ENCODE peak calls at places on chromosomes 6 and 20, in seven cellular contexts. One of them, this sample, is unnamed. For H3K27me3, the result is how much of the 10 kb centered on the place peaks cover.

GRCh38 chr6:77466055-77467028 is 3.1 kb upstream of the HTR1B start:
- DNase-seq in mammary epithelial cell: peak
- DNase-seq in HCT116: no peak
- DNase-seq in dorsolateral prefrontal cortex: no peak
- DNase-seq in H9: peak
- DNase-seq in testis: peak
- DNase-seq in colonic mucosa: peak
- DNase-seq in this sample: no peak

GRCh38 chr6:26043389-26044139 is 43.7 kb upstream of the HFE start:
- DNase-seq in colonic mucosa: peak
- DNase-seq in mammary epithelial cell: peak
- DNase-seq in HCT116: no peak
- DNase-seq in testis: peak
- DNase-seq in dorsolateral prefrontal cortex: peak
- DNase-seq in H9: no peak
- DNase-seq in this sample: no peak

GRCh38 chr6:36052092-36052491 is 24.5 kb downstream of the MAPK14 start:
- DNase-seq in dorsolateral prefrontal cortex: no peak
- DNase-seq in H9: no peak
- DNase-seq in mammary epithelial cell: no peak
- DNase-seq in HCT116: no peak
- DNase-seq in colonic mucosa: no peak
- DNase-seq in testis: no peak
- DNase-seq in this sample: no peak

GRCh38 chr6:15158821-15159619 is 86.8 kb upstream of the JARID2 start:
- DNase-seq in H9: no peak
- DNase-seq in mammary epithelial cell: no peak
- DNase-seq in testis: no peak
- DNase-seq in colonic mucosa: no peak
- DNase-seq in HCT116: no peak
- DNase-seq in dorsolateral prefrontal cortex: no peak
- DNase-seq in this sample: no peak

GRCh38 chr6:37289931-37290330 is 32.0 kb upstream of the TMEM217 start:
- DNase-seq in testis: no peak
- DNase-seq in mammary epithelial cell: no peak
- DNase-seq in H9: no peak
- DNase-seq in dorsolateral prefrontal cortex: no peak
- DNase-seq in colonic mucosa: no peak
- DNase-seq in HCT116: no peak
- DNase-seq in this sample: no peak

GRCh38 chr6:151325075-151326050 is 66.0 kb downstream of the ZBTB2 start:
- DNase-seq in mammary epithelial cell: peak
- DNase-seq in HCT116: peak
- DNase-seq in dorsolateral prefrontal cortex: peak
- DNase-seq in testis: peak
- DNase-seq in colonic mucosa: peak
- DNase-seq in H9: peak
- DNase-seq in this sample: peak

GRCh38 chr6:149190228-149190831 is 127.2 kb upstream of the TAB2 start:
- DNase-seq in dorsolateral prefrontal cortex: no peak
- DNase-seq in colonic mucosa: peak
- DNase-seq in HCT116: no peak
- DNase-seq in H9: peak
- DNase-seq in testis: peak
- DNase-seq in mammary epithelial cell: peak
- DNase-seq in this sample: no peak

GRCh38 chr20:15475483-15475882 is 1097.8 kb downstream of the KIF16B start:
- DNase-seq in testis: peak
- DNase-seq in dorsolateral prefrontal cortex: no peak
- DNase-seq in colonic mucosa: peak
- DNase-seq in mammary epithelial cell: peak
- DNase-seq in H9: no peak
- DNase-seq in HCT116: no peak
- DNase-seq in this sample: no peak

GRCh38 chr6:28161410-28162079 is 19.9 kb downstream of the ZKSCAN8 start:
- DNase-seq in testis: peak
- DNase-seq in H9: peak
- DNase-seq in dorsolateral prefrontal cortex: peak
- DNase-seq in mammary epithelial cell: peak
- DNase-seq in HCT116: no peak
- DNase-seq in colonic mucosa: peak
- DNase-seq in this sample: no peak

GRCh38 chr6:100229512-100229911 is 235.2 kb downstream of the SIM1 start:
- DNase-seq in HCT116: no peak
- DNase-seq in H9: no peak
- DNase-seq in colonic mucosa: no peak
- DNase-seq in mammary epithelial cell: no peak
- DNase-seq in testis: no peak
- DNase-seq in dorsolateral prefrontal cortex: no peak
- DNase-seq in this sample: no peak

GRCh38 chr6:15533379-15534044 is 129.3 kb downstream of the DTNBP1 start:
- DNase-seq in mammary epithelial cell: no peak
- DNase-seq in dorsolateral prefrontal cortex: no peak
- DNase-seq in colonic mucosa: no peak
- DNase-seq in testis: no peak
- DNase-seq in HCT116: no peak
- DNase-seq in H9: peak
- DNase-seq in this sample: no peak

GRCh38 chr20:46251211-46251673 is 57.1 kb downstream of the CDH22 start:
- DNase-seq in dorsolateral prefrontal cortex: no peak
- DNase-seq in testis: no peak
- DNase-seq in H9: peak
- DNase-seq in mammary epithelial cell: no peak
- DNase-seq in colonic mucosa: no peak
- DNase-seq in HCT116: no peak
- DNase-seq in this sample: no peak

GRCh38 chr6:35668096-35668495 is 20.6 kb downstream of the FKBP5 start:
- DNase-seq in HCT116: no peak
- DNase-seq in testis: no peak
- DNase-seq in dorsolateral prefrontal cortex: no peak
- DNase-seq in mammary epithelial cell: no peak
- DNase-seq in colonic mucosa: no peak
- DNase-seq in H9: no peak
- DNase-seq in this sample: no peak

GRCh38 chr6:90167514-90168379 is 128.9 kb downstream of the BACH2 start:
- DNase-seq in colonic mucosa: no peak
- DNase-seq in testis: no peak
- DNase-seq in dorsolateral prefrontal cortex: no peak
- DNase-seq in HCT116: no peak
- DNase-seq in H9: no peak
- DNase-seq in mammary epithelial cell: no peak
- DNase-seq in this sample: no peak

GRCh38 chr6:73299171-73300073 is 36.4 kb upstream of the KHDC1 start:
- DNase-seq in testis: peak
- DNase-seq in mammary epithelial cell: no peak
- DNase-seq in dorsolateral prefrontal cortex: peak
- DNase-seq in H9: no peak
- DNase-seq in HCT116: no peak
- DNase-seq in colonic mucosa: no peak
- DNase-seq in this sample: no peak

GRCh38 chr6:168385380-168385779 is 55.6 kb upstream of the SMOC2 start:
- DNase-seq in H9: no peak
- DNase-seq in mammary epithelial cell: no peak
- DNase-seq in colonic mucosa: no peak
- DNase-seq in dorsolateral prefrontal cortex: no peak
- DNase-seq in testis: no peak
- DNase-seq in HCT116: no peak
- DNase-seq in this sample: no peak

GRCh38 chr20:49951160-49951559 is 15.0 kb downstream of the RNF114 start:
- DNase-seq in H9: no peak
- DNase-seq in HCT116: no peak
- DNase-seq in testis: no peak
- DNase-seq in mammary epithelial cell: peak
- DNase-seq in dorsolateral prefrontal cortex: no peak
- DNase-seq in colonic mucosa: no peak
- DNase-seq in this sample: no peak

GRCh38 chr20:62483613-62484468 is 8.0 kb upstream of the GATA5 start:
- DNase-seq in HCT116: no peak
- DNase-seq in mammary epithelial cell: no peak
- DNase-seq in H9: no peak
- DNase-seq in colonic mucosa: no peak
- DNase-seq in dorsolateral prefrontal cortex: no peak
- DNase-seq in testis: no peak
- DNase-seq in this sample: no peak

GRCh38 chr20:53657289-53657678 is 63.6 kb upstream of the ZNF217 start:
- DNase-seq in HCT116: no peak
- DNase-seq in testis: no peak
- DNase-seq in H9: no peak
- DNase-seq in colonic mucosa: no peak
- DNase-seq in dorsolateral prefrontal cortex: no peak
- DNase-seq in mammary epithelial cell: no peak
- DNase-seq in this sample: no peak

GRCh38 chr20:62692176-62692575 is 16.5 kb upstream of the NTSR1 start:
- DNase-seq in dorsolateral prefrontal cortex: no peak
- DNase-seq in colonic mucosa: no peak
- DNase-seq in HCT116: no peak
- DNase-seq in testis: no peak
- DNase-seq in mammary epithelial cell: no peak
- DNase-seq in H9: no peak
- DNase-seq in this sample: no peak

GRCh38 chr6:28167068-28167467 is 25.4 kb downstream of the ZKSCAN8 start:
- DNase-seq in mammary epithelial cell: peak
- DNase-seq in HCT116: no peak
- DNase-seq in colonic mucosa: no peak
- DNase-seq in dorsolateral prefrontal cortex: no peak
- DNase-seq in H9: no peak
- DNase-seq in testis: no peak
- DNase-seq in this sample: no peak

GRCh38 chr20:61682114-61682997 is 383.3 kb downstream of the TAF4 start:
- DNase-seq in colonic mucosa: no peak
- DNase-seq in HCT116: no peak
- DNase-seq in dorsolateral prefrontal cortex: no peak
- DNase-seq in testis: no peak
- DNase-seq in mammary epithelial cell: peak
- DNase-seq in H9: no peak
- DNase-seq in this sample: no peak

GRCh38 chr6:105748737-105749161 is 337.4 kb upstream of the PRDM1 start:
- DNase-seq in dorsolateral prefrontal cortex: no peak
- DNase-seq in colonic mucosa: no peak
- DNase-seq in testis: no peak
- DNase-seq in H9: no peak
- DNase-seq in HCT116: no peak
- DNase-seq in mammary epithelial cell: peak
- DNase-seq in this sample: no peak

GRCh38 chr20:58888521-58889333 is 36.2 kb downstream of the GNAS start:
- DNase-seq in testis: peak
- DNase-seq in H9: peak
- DNase-seq in colonic mucosa: peak
- DNase-seq in dorsolateral prefrontal cortex: peak
- DNase-seq in HCT116: no peak
- DNase-seq in mammary epithelial cell: peak
- DNase-seq in this sample: peak

GRCh38 chr6:145507251-145507650 is 228.1 kb downstream of the EPM2A start:
- DNase-seq in mammary epithelial cell: peak
- DNase-seq in dorsolateral prefrontal cortex: no peak
- DNase-seq in testis: no peak
- DNase-seq in H9: no peak
- DNase-seq in HCT116: no peak
- DNase-seq in colonic mucosa: no peak
- DNase-seq in this sample: no peak

GRCh38 chr6:145502417-145502816 is 232.9 kb downstream of the EPM2A start:
- DNase-seq in mammary epithelial cell: peak
- DNase-seq in testis: no peak
- DNase-seq in HCT116: no peak
- DNase-seq in colonic mucosa: no peak
- DNase-seq in dorsolateral prefrontal cortex: no peak
- DNase-seq in H9: no peak
- DNase-seq in this sample: no peak

GRCh38 chr6:145506554-145506953 is 228.8 kb downstream of the EPM2A start:
- DNase-seq in dorsolateral prefrontal cortex: no peak
- DNase-seq in mammary epithelial cell: no peak
- DNase-seq in H9: no peak
- DNase-seq in colonic mucosa: no peak
- DNase-seq in HCT116: no peak
- DNase-seq in testis: no peak
- DNase-seq in this sample: no peak

GRCh38 chr6:145508107-145508506 is 227.2 kb downstream of the EPM2A start:
- DNase-seq in colonic mucosa: no peak
- DNase-seq in testis: no peak
- DNase-seq in HCT116: no peak
- DNase-seq in mammary epithelial cell: peak
- DNase-seq in H9: peak
- DNase-seq in dorsolateral prefrontal cortex: no peak
- DNase-seq in this sample: no peak
- TF ChIP-seq CTCF in colonic mucosa: no peak
- TF ChIP-seq CTCF in testis: no peak
- TF ChIP-seq CTCF in HCT116: peak
- TF ChIP-seq CTCF in mammary epithelial cell: peak
- TF ChIP-seq CTCF in H9: peak
- TF ChIP-seq CTCF in dorsolateral prefrontal cortex: no peak
- TF ChIP-seq CTCF in this sample: no peak

GRCh38 chr20:3123542-3123941 is 36.1 kb downstream of the FASTKD5 start:
- DNase-seq in H9: no peak
- DNase-seq in mammary epithelial cell: no peak
- DNase-seq in colonic mucosa: no peak
- DNase-seq in dorsolateral prefrontal cortex: no peak
- DNase-seq in HCT116: no peak
- DNase-seq in testis: no peak
- DNase-seq in this sample: no peak
- H3K27ac ChIP-seq in H9: no peak
- H3K27ac ChIP-seq in mammary epithelial cell: peak
- H3K27ac ChIP-seq in colonic mucosa: no peak
- H3K27ac ChIP-seq in dorsolateral prefrontal cortex: no peak
- H3K27ac ChIP-seq in HCT116: no peak
- H3K27ac ChIP-seq in testis: no peak
- H3K27ac ChIP-seq in this sample: no peak

GRCh38 chr6:117270121-117270959 is 5.0 kb downstream of the VGLL2 start:
- DNase-seq in HCT116: no peak
- DNase-seq in colonic mucosa: no peak
- DNase-seq in testis: peak
- DNase-seq in mammary epithelial cell: peak
- DNase-seq in dorsolateral prefrontal cortex: no peak
- DNase-seq in H9: peak
- DNase-seq in this sample: no peak
- H3K27me3 ChIP-seq in HCT116: under half
- H3K27me3 ChIP-seq in colonic mucosa: half or more
- H3K27me3 ChIP-seq in testis: under half
- H3K27me3 ChIP-seq in mammary epithelial cell: half or more
- H3K27me3 ChIP-seq in dorsolateral prefrontal cortex: half or more
- H3K27me3 ChIP-seq in H9: half or more
- H3K27me3 ChIP-seq in this sample: under half

DNA sequence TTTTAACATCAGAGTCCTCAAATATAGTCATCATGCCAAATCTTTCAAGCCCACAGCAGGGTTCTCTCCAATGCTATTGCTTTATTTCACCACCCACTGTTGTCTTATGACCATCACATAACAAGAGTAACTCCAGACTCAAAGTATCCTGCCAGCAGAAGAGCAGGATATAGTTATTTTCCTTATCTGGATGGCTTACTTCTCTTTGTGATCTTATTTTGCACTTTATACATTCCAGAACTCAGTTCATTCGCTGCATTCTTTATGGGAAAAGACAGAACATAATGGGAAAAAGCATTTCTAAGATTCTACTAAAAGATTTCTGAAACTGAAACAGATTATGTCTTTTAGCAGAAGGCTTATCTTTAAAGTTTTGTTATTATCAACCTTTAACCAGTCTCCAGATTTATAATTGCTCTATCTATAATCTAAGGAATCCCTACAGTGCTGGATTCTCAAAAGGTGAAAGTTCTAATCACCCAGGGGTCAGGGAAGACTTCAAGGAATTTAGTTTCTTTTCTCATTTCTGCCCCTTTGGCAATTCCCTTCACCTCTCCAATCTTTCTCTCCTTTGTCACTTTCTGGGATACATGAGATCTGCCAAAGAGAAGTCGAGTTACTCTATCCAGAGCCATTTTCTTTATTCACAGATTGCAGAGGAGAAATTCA is 190.4 kb downstream of the TPBG start:
- DNase-seq in dorsolateral prefrontal cortex: no peak
- DNase-seq in HCT116: no peak
- DNase-seq in testis: no peak
- DNase-seq in colonic mucosa: no peak
- DNase-seq in H9: no peak
- DNase-seq in mammary epithelial cell: no peak
- DNase-seq in this sample: no peak
- TF ChIP-seq CTCF in dorsolateral prefrontal cortex: no peak
- TF ChIP-seq CTCF in HCT116: no peak
- TF ChIP-seq CTCF in testis: no peak
- TF ChIP-seq CTCF in colonic mucosa: no peak
- TF ChIP-seq CTCF in H9: no peak
- TF ChIP-seq CTCF in mammary epithelial cell: no peak
- TF ChIP-seq CTCF in this sample: no peak